ENCODE peak calls at places on chromosomes 16 and 17, in nine cellular contexts. One of them, this sample, is unnamed.

GRCh38 chr16:70796301-70796700 is 4.7 kb downstream of the VAC14 start:
- DNase-seq in COR-L47: no peak
- DNase-seq in T-helper 1 cell: no peak
- DNase-seq in naive thymus-derived CD4-positive, alpha-beta T cell: no peak
- DNase-seq in putamen: no peak
- DNase-seq in A549: no peak
- DNase-seq in T follicular helper cell: no peak
- DNase-seq in H9: no peak
- DNase-seq in left colon: no peak
- DNase-seq in this sample: no peak

GRCh38 chr17:42683407-42684031 is 1.2 kb downstream of the CNTNAP1 start:
- DNase-seq in COR-L47: no peak
- DNase-seq in left colon: peak
- DNase-seq in A549: no peak
- DNase-seq in T-helper 1 cell: no peak
- DNase-seq in H9: peak
- DNase-seq in naive thymus-derived CD4-positive, alpha-beta T cell: no peak
- DNase-seq in T follicular helper cell: no peak
- DNase-seq in putamen: no peak
- DNase-seq in this sample: no peak

GRCh38 chr16:86355114-86355513 is 155.2 kb upstream of the FOXF1 start:
- DNase-seq in COR-L47: no peak
- DNase-seq in left colon: no peak
- DNase-seq in T follicular helper cell: no peak
- DNase-seq in A549: no peak
- DNase-seq in H9: no peak
- DNase-seq in putamen: no peak
- DNase-seq in T-helper 1 cell: no peak
- DNase-seq in naive thymus-derived CD4-positive, alpha-beta T cell: no peak
- DNase-seq in this sample: peak

GRCh38 chr16:28543072-28543471 is 4.3 kb upstream of the NUPR1 start:
- DNase-seq in putamen: no peak
- DNase-seq in H9: no peak
- DNase-seq in naive thymus-derived CD4-positive, alpha-beta T cell: no peak
- DNase-seq in T-helper 1 cell: no peak
- DNase-seq in A549: no peak
- DNase-seq in T follicular helper cell: no peak
- DNase-seq in COR-L47: no peak
- DNase-seq in left colon: peak
- DNase-seq in this sample: no peak

GRCh38 chr17:32310927-32311568 is 30.9 kb downstream of the C17orf75 start:
- DNase-seq in A549: no peak
- DNase-seq in T-helper 1 cell: no peak
- DNase-seq in T follicular helper cell: no peak
- DNase-seq in COR-L47: no peak
- DNase-seq in naive thymus-derived CD4-positive, alpha-beta T cell: no peak
- DNase-seq in H9: no peak
- DNase-seq in left colon: no peak
- DNase-seq in putamen: no peak
- DNase-seq in this sample: no peak

GRCh38 chr17:12510535-12510934 is 155.2 kb upstream of the MYOCD start:
- DNase-seq in T-helper 1 cell: no peak
- DNase-seq in naive thymus-derived CD4-positive, alpha-beta T cell: no peak
- DNase-seq in left colon: no peak
- DNase-seq in putamen: no peak
- DNase-seq in H9: no peak
- DNase-seq in COR-L47: no peak
- DNase-seq in A549: no peak
- DNase-seq in T follicular helper cell: no peak
- DNase-seq in this sample: no peak

GRCh38 chr17:47172698-47173565 is 16.2 kb downstream of the CDC27 start:
- DNase-seq in putamen: no peak
- DNase-seq in H9: no peak
- DNase-seq in naive thymus-derived CD4-positive, alpha-beta T cell: no peak
- DNase-seq in left colon: no peak
- DNase-seq in T follicular helper cell: no peak
- DNase-seq in A549: no peak
- DNase-seq in COR-L47: no peak
- DNase-seq in T-helper 1 cell: no peak
- DNase-seq in this sample: peak

GRCh38 chr17:39167492-39167891 is 1.5 kb upstream of the ARL5C start:
- DNase-seq in putamen: peak
- DNase-seq in naive thymus-derived CD4-positive, alpha-beta T cell: no peak
- DNase-seq in T follicular helper cell: no peak
- DNase-seq in H9: no peak
- DNase-seq in T-helper 1 cell: no peak
- DNase-seq in left colon: no peak
- DNase-seq in A549: no peak
- DNase-seq in COR-L47: no peak
- DNase-seq in this sample: no peak

GRCh38 chr17:333626-334396 is 18.8 kb downstream of the RPH3AL start:
- DNase-seq in naive thymus-derived CD4-positive, alpha-beta T cell: peak
- DNase-seq in H9: peak
- DNase-seq in COR-L47: no peak
- DNase-seq in left colon: peak
- DNase-seq in T follicular helper cell: no peak
- DNase-seq in T-helper 1 cell: no peak
- DNase-seq in putamen: peak
- DNase-seq in A549: no peak
- DNase-seq in this sample: no peak

GRCh38 chr17:11996722-11997146 is 541 bp downstream of the ZNF18 start:
- DNase-seq in A549: peak
- DNase-seq in left colon: peak
- DNase-seq in T-helper 1 cell: peak
- DNase-seq in putamen: peak
- DNase-seq in COR-L47: no peak
- DNase-seq in H9: no peak
- DNase-seq in naive thymus-derived CD4-positive, alpha-beta T cell: no peak
- DNase-seq in T follicular helper cell: peak
- DNase-seq in this sample: no peak

GRCh38 chr17:61427567-61427966 is 24.7 kb upstream of the TBX4 start:
- DNase-seq in naive thymus-derived CD4-positive, alpha-beta T cell: no peak
- DNase-seq in T follicular helper cell: no peak
- DNase-seq in H9: no peak
- DNase-seq in A549: no peak
- DNase-seq in COR-L47: no peak
- DNase-seq in T-helper 1 cell: no peak
- DNase-seq in putamen: no peak
- DNase-seq in left colon: no peak
- DNase-seq in this sample: no peak

GRCh38 chr16:10623059-10623458 is 42.7 kb upstream of the EMP2 start:
- DNase-seq in left colon: no peak
- DNase-seq in T-helper 1 cell: no peak
- DNase-seq in naive thymus-derived CD4-positive, alpha-beta T cell: no peak
- DNase-seq in T follicular helper cell: no peak
- DNase-seq in COR-L47: no peak
- DNase-seq in putamen: no peak
- DNase-seq in H9: no peak
- DNase-seq in A549: no peak
- DNase-seq in this sample: no peak

GRCh38 chr16:11100239-11100750 is 155.7 kb downstream of the SOCS1 start:
- DNase-seq in H9: peak
- DNase-seq in T-helper 1 cell: no peak
- DNase-seq in left colon: peak
- DNase-seq in COR-L47: no peak
- DNase-seq in putamen: no peak
- DNase-seq in T follicular helper cell: no peak
- DNase-seq in A549: no peak
- DNase-seq in naive thymus-derived CD4-positive, alpha-beta T cell: no peak
- DNase-seq in this sample: peak

GRCh38 chr17:42670199-42670924 is 6.4 kb downstream of the PLEKHH3 start:
- DNase-seq in A549: no peak
- DNase-seq in T-helper 1 cell: no peak
- DNase-seq in COR-L47: no peak
- DNase-seq in naive thymus-derived CD4-positive, alpha-beta T cell: no peak
- DNase-seq in putamen: no peak
- DNase-seq in H9: peak
- DNase-seq in T follicular helper cell: no peak
- DNase-seq in left colon: no peak
- DNase-seq in this sample: no peak

GRCh38 chr17:77086433-77087010 is 54.2 kb upstream of the SEC14L1 start:
- DNase-seq in naive thymus-derived CD4-positive, alpha-beta T cell: peak
- DNase-seq in left colon: peak
- DNase-seq in COR-L47: peak
- DNase-seq in T-helper 1 cell: peak
- DNase-seq in putamen: no peak
- DNase-seq in T follicular helper cell: peak
- DNase-seq in A549: peak
- DNase-seq in H9: peak
- DNase-seq in this sample: peak

GRCh38 chr16:175145-175949 is 1.1 kb upstream of the HBA1 start:
- DNase-seq in H9: no peak
- DNase-seq in T-helper 1 cell: no peak
- DNase-seq in putamen: no peak
- DNase-seq in T follicular helper cell: no peak
- DNase-seq in A549: no peak
- DNase-seq in left colon: no peak
- DNase-seq in naive thymus-derived CD4-positive, alpha-beta T cell: no peak
- DNase-seq in COR-L47: no peak
- DNase-seq in this sample: no peak

GRCh38 chr16:47304563-47304962 is 156.3 kb downstream of the ITFG1 start:
- DNase-seq in T follicular helper cell: no peak
- DNase-seq in H9: no peak
- DNase-seq in left colon: no peak
- DNase-seq in naive thymus-derived CD4-positive, alpha-beta T cell: no peak
- DNase-seq in putamen: no peak
- DNase-seq in A549: no peak
- DNase-seq in T-helper 1 cell: no peak
- DNase-seq in COR-L47: no peak
- DNase-seq in this sample: no peak

GRCh38 chr17:68433911-68434503 is 23.3 kb downstream of the WIPI1 start:
- DNase-seq in A549: no peak
- DNase-seq in naive thymus-derived CD4-positive, alpha-beta T cell: no peak
- DNase-seq in H9: no peak
- DNase-seq in T-helper 1 cell: no peak
- DNase-seq in COR-L47: no peak
- DNase-seq in left colon: no peak
- DNase-seq in putamen: peak
- DNase-seq in T follicular helper cell: no peak
- DNase-seq in this sample: no peak

GRCh38 chr17:58911741-58912343 is 156.2 kb downstream of the PPM1E start:
- DNase-seq in T-helper 1 cell: no peak
- DNase-seq in naive thymus-derived CD4-positive, alpha-beta T cell: no peak
- DNase-seq in T follicular helper cell: no peak
- DNase-seq in left colon: no peak
- DNase-seq in H9: peak
- DNase-seq in putamen: no peak
- DNase-seq in A549: no peak
- DNase-seq in COR-L47: no peak
- DNase-seq in this sample: no peak

GRCh38 chr16:64351116-64351515 is 770.7 kb downstream of the CDH11 start:
- DNase-seq in T-helper 1 cell: no peak
- DNase-seq in naive thymus-derived CD4-positive, alpha-beta T cell: no peak
- DNase-seq in A549: no peak
- DNase-seq in T follicular helper cell: no peak
- DNase-seq in putamen: no peak
- DNase-seq in left colon: no peak
- DNase-seq in H9: no peak
- DNase-seq in COR-L47: no peak
- DNase-seq in this sample: no peak

GRCh38 chr17:794876-795275 is 12.7 kb downstream of the MRM3 start:
- DNase-seq in putamen: peak
- DNase-seq in left colon: peak
- DNase-seq in T-helper 1 cell: peak
- DNase-seq in T follicular helper cell: peak
- DNase-seq in COR-L47: peak
- DNase-seq in H9: peak
- DNase-seq in naive thymus-derived CD4-positive, alpha-beta T cell: peak
- DNase-seq in A549: peak
- DNase-seq in this sample: peak

GRCh38 chr17:68451650-68452354 is 5.5 kb downstream of the WIPI1 start:
- DNase-seq in putamen: no peak
- DNase-seq in left colon: no peak
- DNase-seq in T-helper 1 cell: no peak
- DNase-seq in naive thymus-derived CD4-positive, alpha-beta T cell: no peak
- DNase-seq in T follicular helper cell: no peak
- DNase-seq in H9: no peak
- DNase-seq in COR-L47: no peak
- DNase-seq in A549: no peak
- DNase-seq in this sample: no peak

GRCh38 chr17:10117581-10118001 is 80.8 kb downstream of the GAS7 start:
- DNase-seq in H9: no peak
- DNase-seq in COR-L47: no peak
- DNase-seq in T follicular helper cell: no peak
- DNase-seq in A549: no peak
- DNase-seq in putamen: no peak
- DNase-seq in left colon: no peak
- DNase-seq in naive thymus-derived CD4-positive, alpha-beta T cell: no peak
- DNase-seq in T-helper 1 cell: no peak
- DNase-seq in this sample: no peak

GRCh38 chr17:59846391-59847165 is 46.2 kb downstream of the TUBD1 start:
- DNase-seq in left colon: peak
- DNase-seq in T follicular helper cell: no peak
- DNase-seq in COR-L47: no peak
- DNase-seq in T-helper 1 cell: no peak
- DNase-seq in putamen: no peak
- DNase-seq in H9: peak
- DNase-seq in naive thymus-derived CD4-positive, alpha-beta T cell: no peak
- DNase-seq in A549: peak
- DNase-seq in this sample: peak

GRCh38 chr16:83878838-83879237 is 20.1 kb upstream of the MLYCD start:
- DNase-seq in A549: peak
- DNase-seq in left colon: no peak
- DNase-seq in putamen: peak
- DNase-seq in T-helper 1 cell: no peak
- DNase-seq in H9: no peak
- DNase-seq in COR-L47: peak
- DNase-seq in naive thymus-derived CD4-positive, alpha-beta T cell: no peak
- DNase-seq in T follicular helper cell: no peak
- DNase-seq in this sample: no peak

GRCh38 chr16:82340531-82340930 is 170.5 kb upstream of the MPHOSPH6 start:
- DNase-seq in COR-L47: no peak
- DNase-seq in A549: no peak
- DNase-seq in T follicular helper cell: no peak
- DNase-seq in H9: no peak
- DNase-seq in left colon: no peak
- DNase-seq in T-helper 1 cell: no peak
- DNase-seq in putamen: peak
- DNase-seq in naive thymus-derived CD4-positive, alpha-beta T cell: no peak
- DNase-seq in this sample: no peak

GRCh38 chr16:78340590-78340989 is 241.1 kb downstream of the WWOX start:
- DNase-seq in left colon: no peak
- DNase-seq in A549: no peak
- DNase-seq in H9: no peak
- DNase-seq in naive thymus-derived CD4-positive, alpha-beta T cell: no peak
- DNase-seq in putamen: no peak
- DNase-seq in T follicular helper cell: no peak
- DNase-seq in COR-L47: no peak
- DNase-seq in T-helper 1 cell: no peak
- DNase-seq in this sample: no peak

GRCh38 chr17:81173761-81174160 is 7.7 kb upstream of the AATK start:
- DNase-seq in left colon: no peak
- DNase-seq in T-helper 1 cell: no peak
- DNase-seq in COR-L47: no peak
- DNase-seq in putamen: no peak
- DNase-seq in T follicular helper cell: no peak
- DNase-seq in naive thymus-derived CD4-positive, alpha-beta T cell: no peak
- DNase-seq in A549: no peak
- DNase-seq in H9: no peak
- DNase-seq in this sample: no peak

This sample was measured in T1000.